ENCODE peak calls at places on chromosomes 7 and 10, in six cellular contexts. U is HFFc6, N is GM13977, P is endothelial cell of umbilical vein, Z is kidney glomerular epithelial cell, D is right lobe of liver. Y is an unnamed sample.

GRCh38 chr7:11345621-11346020 is 371.9 kb downstream of the PHF14 start:
- DNase-seq in D (no peak), P (no peak), N (no peak), Z (no peak), U (no peak), Y (no peak)

GRCh38 chr10:132681858-132682755 is 103.8 kb downstream of the NKX6-2 start:
- DNase-seq in N (no peak), U (no peak), P (no peak), D (peak; percentile 37), Z (no peak), Y (no peak)

GRCh38 chr10:4242561-4243035 is 457.6 kb upstream of the KLF6 start:
- DNase-seq in P (peak; percentile 89), Z (peak; percentile 61), U (peak; percentile 78), N (no peak), D (no peak), Y (no peak)

GRCh38 chr10:48626986-48627731 is 22.3 kb upstream of the ARHGAP22 start:
- DNase-seq in P (no peak), Z (no peak), D (no peak), U (no peak), N (no peak), Y (no peak)

GRCh38 chr7:15280078-15280734 is 281.6 kb downstream of the AGMO start:
- DNase-seq in D (no peak), N (no peak), P (no peak), Z (no peak), U (no peak), Y (no peak)

GRCh38 chr7:96591900-96592676 is 117.6 kb downstream of the SEM1 start:
- DNase-seq in P (no peak), N (no peak), Z (no peak), U (no peak), D (no peak), Y (no peak)

GRCh38 chr7:87452279-87452678 is 23.2 kb downstream of the ABCB4 start:
- DNase-seq in D (no peak), Z (no peak), U (no peak), P (no peak), N (no peak), Y (no peak)

GRCh38 chr10:44473146-44473545 is 88.2 kb upstream of the CXCL12 start:
- DNase-seq in Z (no peak), U (no peak), N (no peak), D (no peak), P (no peak), Y (no peak)

Y was measured in NCI-H446.